ENCODE peak calls at places on chromosome 17, in four cellular contexts. L, Y, C and Z are unnamed samples.
A peak's percentile ranks its signal among the peaks of the same experiment; 100 is the strongest.

GRCh38 chr17:27978689-27979175 is 63.7 kb upstream of the NLK start:
- DNase-seq in L (no peak), Y (no peak), C (no peak), Z (no peak)

GRCh38 chr17:28725660-28726395 is at the start of gene TLCD1:
- DNase-seq in C (peak; percentile 84), Y (no peak), L (peak; percentile 69), Z (peak; percentile 84)

GRCh38 chr17:59914274-59914854 is 21.4 kb downstream of the RPS6KB1 start:
- DNase-seq in Y (peak; percentile 19), C (no peak), L (no peak), Z (no peak)

GRCh38 chr17:80219013-80219776 is 938 bp downstream of the SGSH start:
- DNase-seq in Y (peak; percentile 12), C (peak; percentile 89), L (peak; percentile 59), Z (peak; percentile 87)

GRCh38 chr17:36825113-36825955 is 111.9 kb upstream of the LHX1 start:
- DNase-seq in L (no peak), Y (no peak), C (no peak), Z (no peak)

GRCh38 chr17:17042851-17043667 is 802 bp downstream of the MPRIP start:
- DNase-seq in L (no peak), C (peak; percentile 60), Y (no peak), Z (peak; percentile 71)

GRCh38 chr17:45823598-45823997 is 21.1 kb upstream of the SPPL2C start:
- DNase-seq in L (no peak), C (no peak), Y (no peak), Z (no peak)

GRCh38 chr17:75194879-75195278 is 10.6 kb upstream of the NUP85 start:
- DNase-seq in L (no peak), Y (no peak), C (no peak), Z (no peak)

GRCh38 chr17:163514-164103 is 17.8 kb downstream of the DOC2B start:
- DNase-seq in C (no peak), Y (no peak), L (no peak), Z (no peak)

GRCh38 chr17:49787932-49788442 is 494 bp upstream of the KAT7 start:
- DNase-seq in Y (no peak), C (no peak), L (no peak), Z (peak; percentile 22)

GRCh38 chr17:74240637-74241036 is 27.3 kb downstream of the TTYH2 start:
- DNase-seq in L (no peak), C (no peak), Y (no peak), Z (no peak)

GRCh38 chr17:65584604-65585521 is 23.4 kb upstream of the AXIN2 start:
- DNase-seq in C (no peak), L (peak; percentile 55), Y (no peak), Z (no peak)

GRCh38 chr17:2436516-2436915 is 35.7 kb upstream of the MNT start:
- DNase-seq in L (peak; percentile 79), C (no peak), Y (no peak), Z (no peak)

GRCh38 chr17:38747385-38748328 is 479 bp downstream of the PCGF2 start:
- DNase-seq in Y (no peak), C (peak; percentile 63), L (no peak), Z (no peak)

GRCh38 chr17:75364078-75364477 is 41.4 kb downstream of the GRB2 start:
- DNase-seq in L (no peak), C (no peak), Y (no peak), Z (no peak)

GRCh38 chr17:42132941-42133340 is 10.3 kb downstream of the HSPB9 start:
- DNase-seq in L (peak; percentile 66), Y (no peak), C (peak; percentile 86), Z (peak; percentile 77)

GRCh38 chr17:37848690-37849616 is 75.3 kb upstream of the TBC1D3K start:
- DNase-seq in Y (peak; percentile 89), C (no peak), L (no peak), Z (no peak)

GRCh38 chr17:58626905-58627304 is 64.9 kb downstream of the TEX14 start:
- DNase-seq in Y (no peak), C (no peak), L (no peak), Z (no peak)

GRCh38 chr17:75832164-75832651 is 12.0 kb downstream of the UNC13D start:
- DNase-seq in C (peak; percentile 69), Y (no peak), L (no peak), Z (no peak)

GRCh38 chr17:32929288-32929574 is 1.3 kb downstream of the TMEM98 start:
- DNase-seq in C (no peak), L (no peak), Y (no peak), Z (no peak)

GRCh38 chr17:50274142-50274944 is at the start of gene TMEM92:
- DNase-seq in Y (peak; percentile 62), C (peak; percentile 82), L (peak; percentile 28), Z (peak; percentile 24)

GRCh38 chr17:40828454-40829039 is 6.1 kb upstream of the KRT10 start:
- DNase-seq in Y (no peak), L (no peak), C (no peak), Z (no peak)
- H3K4me1 ChIP-seq in Y (peaks cover 3% of the 10 kb centered on the region), L (no peaks in the 10 kb centered on the region), C (no peaks in the 10 kb centered on the region), Z (peaks cover 11% of the 10 kb centered on the region)

DNA sequence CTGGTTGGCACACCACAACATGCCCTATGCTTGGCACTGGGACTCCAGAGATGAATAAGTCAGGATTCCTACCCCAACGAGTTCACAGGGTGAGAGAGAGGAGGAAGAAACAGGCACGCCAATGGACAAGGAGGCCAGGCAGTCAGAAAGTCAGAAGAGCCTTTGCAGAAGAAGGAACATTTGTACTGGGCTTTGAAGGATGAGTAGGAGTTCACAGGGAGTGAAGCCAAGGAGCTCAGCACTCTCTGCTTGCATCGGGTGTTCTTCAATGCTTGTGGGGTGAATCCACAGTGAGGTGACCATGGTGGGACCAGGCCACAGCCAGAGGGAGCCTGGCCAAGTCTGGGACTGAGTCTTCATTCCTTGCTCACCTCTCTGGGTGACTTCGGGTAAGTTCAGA is 47.5 kb downstream of the AIPL1 start:
- DNase-seq in C (no peak), Y (no peak), L (no peak), Z (peak; percentile 32)
- TF ChIP-seq CTCF in C (no peak), Y (no peak), L (no peak), Z (no peak)

DNA sequence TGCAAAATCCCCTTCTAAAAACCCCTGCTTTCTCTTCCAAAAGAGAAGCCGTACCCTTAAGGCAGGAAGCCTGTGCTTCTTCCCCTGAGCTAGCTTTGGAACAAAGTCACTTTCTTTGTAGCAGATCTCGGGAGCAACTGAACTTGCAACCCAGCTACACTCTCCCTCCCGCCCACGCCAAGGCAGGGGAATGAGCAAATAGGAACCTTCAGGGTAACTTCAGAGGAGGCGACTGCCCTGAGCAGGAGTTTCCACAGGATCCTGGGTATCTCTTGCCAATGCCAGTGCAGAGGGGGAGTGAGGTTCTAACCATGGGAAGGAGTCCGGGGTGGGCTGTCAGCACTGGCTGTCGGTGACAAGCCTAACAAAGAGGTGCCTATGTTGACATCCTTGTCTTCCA is 5.9 kb upstream of the PIRT start:
- DNase-seq in Y (no peak), C (no peak), L (no peak), Z (no peak)
- H3K4me3 ChIP-seq in Y (no peak overlapping the region), C (no peak overlapping the region), L (no peak overlapping the region), Z (no peak overlapping the region)

GRCh38 chr17:57523926-57524634 is 221.0 kb downstream of the CCDC182 start:
- DNase-seq in Y (peak; percentile 54), C (peak; percentile 74), L (peak; percentile 52), Z (peak; percentile 70)
- H3K4me1 ChIP-seq in Y (peaks cover 47% of the 10 kb centered on the region), C (peaks cover 18% of the 10 kb centered on the region), L (no peaks in the 10 kb centered on the region), Z (peaks cover 9% of the 10 kb centered on the region)

DNA sequence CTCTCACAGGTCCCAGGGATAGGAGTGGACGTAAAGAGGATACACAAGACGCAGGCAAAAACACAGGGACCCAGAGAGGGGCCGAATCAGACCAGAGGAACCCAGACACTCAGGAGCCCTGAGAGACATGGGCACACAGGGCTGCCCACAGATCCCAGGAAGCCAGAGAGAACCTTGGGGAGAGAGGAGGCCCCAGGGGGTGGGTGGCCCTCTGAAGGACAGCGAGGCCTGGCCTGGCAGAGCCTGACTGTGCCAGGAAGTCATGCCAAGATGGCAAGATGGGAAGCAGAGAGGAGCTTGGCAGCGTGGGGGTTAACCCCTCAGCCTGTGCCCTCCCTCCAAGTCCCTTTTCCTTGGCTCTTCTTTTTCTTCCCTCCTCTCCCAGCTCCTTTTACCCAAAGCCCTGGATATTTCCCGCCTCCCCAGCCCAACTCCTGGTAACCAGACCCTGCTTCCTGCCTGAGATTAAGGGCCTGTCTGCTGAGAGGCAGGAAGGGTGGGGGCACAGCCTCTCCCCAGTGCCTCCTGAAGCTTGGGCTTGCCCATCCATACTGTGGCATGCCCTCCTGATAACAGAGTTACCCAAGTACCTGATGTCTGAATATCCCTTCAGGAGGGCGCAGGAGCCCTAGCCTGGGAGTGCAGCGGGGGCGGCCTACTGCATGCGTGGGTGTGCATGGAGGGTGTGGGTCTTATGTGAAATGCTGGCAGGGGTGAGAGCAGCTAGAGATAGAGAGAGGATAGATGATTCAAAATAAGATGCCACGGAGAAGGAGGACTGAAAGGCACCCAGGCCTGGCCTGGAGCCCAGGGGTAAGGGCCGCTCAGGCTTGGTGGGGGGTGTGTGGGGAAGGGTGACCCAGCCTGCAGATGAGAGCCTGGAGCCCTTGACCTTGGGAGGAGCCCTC is 6.0 kb upstream of the TBX21 start:
- DNase-seq in C (peak; percentile 16), L (no peak), Y (no peak), Z (no peak)
- TF ChIP-seq CTCF in C (no peak), L (no peak), Y (no peak), Z (no peak)

GRCh38 chr17:78979780-78980623 is at the start of gene LGALS3BP:
- DNase-seq in Y (peak; percentile 70), L (peak; percentile 57), C (peak; percentile 81), Z (peak; percentile 80)

GRCh38 chr17:78977681-78977943 is 2.1 kb downstream of the LGALS3BP start:
- DNase-seq in L (no peak), Y (no peak), C (no peak), Z (no peak)

GRCh38 chr17:78976907-78977680 is 2.6 kb downstream of the LGALS3BP start:
- DNase-seq in C (no peak), L (no peak), Y (no peak), Z (no peak)

GRCh38 chr17:78980624-78980972 is 875 bp upstream of the LGALS3BP start:
- DNase-seq in Y (no peak), L (no peak), C (no peak), Z (no peak)

DNA sequence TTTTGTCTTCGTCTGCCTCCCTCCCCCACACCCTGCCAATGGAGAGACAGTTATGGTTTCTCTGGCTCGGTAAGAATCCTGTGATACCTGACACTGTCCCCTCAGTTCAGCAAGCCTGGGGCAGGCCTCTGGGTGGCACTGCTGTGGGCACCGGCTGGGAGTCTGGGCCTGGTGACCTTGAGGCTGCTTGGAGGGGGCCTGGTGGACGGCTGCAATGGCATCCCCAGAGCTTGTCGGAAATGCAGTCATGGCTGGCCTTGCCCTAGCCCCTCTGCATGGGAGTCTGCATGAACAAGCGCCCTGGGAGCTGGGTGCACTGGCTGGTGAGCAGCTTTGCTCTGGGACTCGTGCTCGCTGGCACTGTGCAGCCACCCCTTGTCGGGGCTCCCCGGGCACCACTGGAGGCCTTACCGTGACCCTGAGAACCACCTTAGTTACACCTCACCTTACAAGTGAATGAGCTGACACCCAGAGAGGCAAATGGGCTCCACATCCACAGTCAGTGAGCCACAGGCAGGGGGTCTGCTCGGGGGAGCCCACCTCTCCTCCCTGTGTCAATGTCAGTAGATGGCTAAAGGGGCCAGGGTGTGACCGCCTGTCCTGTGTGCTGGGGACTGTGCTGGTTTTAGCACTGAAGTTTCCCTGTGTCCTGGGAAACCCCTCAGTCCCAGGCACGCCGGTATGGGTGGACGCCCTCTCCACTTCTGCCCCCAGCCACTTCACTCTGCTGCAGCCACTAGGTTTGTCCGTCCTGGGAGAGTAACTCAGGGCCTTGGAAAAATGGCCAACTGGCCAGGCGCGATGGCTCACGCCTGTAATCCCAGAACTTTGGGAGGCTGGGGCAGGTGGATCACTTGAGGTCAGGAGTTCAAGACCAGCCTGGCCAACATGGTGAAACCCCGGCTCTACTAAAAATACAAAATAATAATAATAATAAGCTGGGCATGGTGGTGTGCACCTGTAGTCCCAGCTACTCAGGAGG is 1.4 kb downstream of the LGALS3BP start:
- DNase-seq in C (no peak), Y (no peak), L (no peak), Z (no peak)
- H3K4me3 ChIP-seq in C (peak overlapping the region; percentile 63), Y (peak overlapping the region; percentile 81), L (peak overlapping the region; percentile 40), Z (no peak overlapping the region)

GRCh38 chr17:4333041-4333440 is 33.4 kb downstream of the UBE2G1 start:
- DNase-seq in L (no peak), Y (no peak), C (no peak), Z (no peak)
- H3K4me1 ChIP-seq in L (peaks cover 24% of the 10 kb centered on the region), Y (peaks cover 36% of the 10 kb centered on the region), C (peaks cover 29% of the 10 kb centered on the region), Z (no peaks in the 10 kb centered on the region)